ENCODE peak calls at places on chromosomes 6 and 20, in four cellular contexts. One of them, this sample, is unnamed.

GRCh38 chr20:31497838-31498540 is 16.3 kb upstream of the HM13 start:
- DNase-seq in stomach: no peak
- DNase-seq in Peyer's patch: no peak
- DNase-seq in psoas muscle: peak; percentile 70
- DNase-seq in this sample: no peak

GRCh38 chr6:129774697-129775447 is 64.9 kb upstream of the ARHGAP18 start:
- DNase-seq in stomach: peak; percentile 73
- DNase-seq in Peyer's patch: peak; percentile 39
- DNase-seq in psoas muscle: peak; percentile 66
- DNase-seq in this sample: peak; percentile 76

GRCh38 chr6:169042061-169042460 is 211.6 kb downstream of the THBS2 start:
- DNase-seq in stomach: no peak
- DNase-seq in Peyer's patch: no peak
- DNase-seq in psoas muscle: no peak
- DNase-seq in this sample: no peak

GRCh38 chr6:26312501-26313390 is 52.3 kb upstream of the BTN3A2 start:
- DNase-seq in Peyer's patch: peak; percentile 84
- DNase-seq in psoas muscle: peak; percentile 84
- DNase-seq in stomach: peak; percentile 78
- DNase-seq in this sample: peak; percentile 71

GRCh38 chr6:35718911-35719381 is 17.9 kb upstream of the ARMC12 start:
- DNase-seq in psoas muscle: no peak
- DNase-seq in Peyer's patch: no peak
- DNase-seq in stomach: no peak
- DNase-seq in this sample: no peak

GRCh38 chr6:69084746-69085335 is 449.8 kb downstream of the ADGRB3 start:
- DNase-seq in psoas muscle: no peak
- DNase-seq in stomach: no peak
- DNase-seq in Peyer's patch: no peak
- DNase-seq in this sample: no peak

GRCh38 chr6:96015321-96015790 is 418 bp upstream of the FUT9 start:
- DNase-seq in Peyer's patch: no peak
- DNase-seq in stomach: peak; percentile 81
- DNase-seq in psoas muscle: peak; percentile 16
- DNase-seq in this sample: peak; percentile 38

GRCh38 chr6:41503841-41504525 is 42.2 kb upstream of the FOXP4 start:
- DNase-seq in psoas muscle: no peak
- DNase-seq in Peyer's patch: no peak
- DNase-seq in stomach: no peak
- DNase-seq in this sample: no peak

GRCh38 chr20:31559704-31560093 is 45.4 kb upstream of the ID1 start:
- DNase-seq in Peyer's patch: no peak
- DNase-seq in psoas muscle: no peak
- DNase-seq in stomach: no peak
- DNase-seq in this sample: no peak

GRCh38 chr20:23946206-23946605 is 42.4 kb downstream of the GGTLC1 start:
- DNase-seq in stomach: no peak
- DNase-seq in psoas muscle: no peak
- DNase-seq in Peyer's patch: no peak
- DNase-seq in this sample: no peak

GRCh38 chr20:43514062-43514971 is 6.8 kb downstream of the L3MBTL1 start:
- DNase-seq in psoas muscle: peak; percentile 98
- DNase-seq in stomach: peak; percentile 98
- DNase-seq in Peyer's patch: peak; percentile 100
- DNase-seq in this sample: peak; percentile 97

GRCh38 chr6:33740204-33740608 is 6.5 kb downstream of the IP6K3 start:
- DNase-seq in Peyer's patch: no peak
- DNase-seq in stomach: no peak
- DNase-seq in psoas muscle: peak; percentile 93
- DNase-seq in this sample: peak; percentile 93

GRCh38 chr20:48191200-48191599 is 405.9 kb upstream of the SULF2 start:
- DNase-seq in psoas muscle: no peak
- DNase-seq in Peyer's patch: no peak
- DNase-seq in stomach: no peak
- DNase-seq in this sample: no peak

GRCh38 chr20:64143018-64143801 is 21.0 kb upstream of the MYT1 start:
- DNase-seq in psoas muscle: no peak
- DNase-seq in Peyer's patch: no peak
- DNase-seq in stomach: no peak
- DNase-seq in this sample: no peak

GRCh38 chr20:13778827-13779226 is 5.9 kb downstream of the ESF1 start:
- DNase-seq in Peyer's patch: no peak
- DNase-seq in psoas muscle: no peak
- DNase-seq in stomach: no peak
- DNase-seq in this sample: no peak

GRCh38 chr20:63265891-63266515 is 6.6 kb upstream of the ARFGAP1 start:
- DNase-seq in Peyer's patch: no peak
- DNase-seq in stomach: no peak
- DNase-seq in psoas muscle: no peak
- DNase-seq in this sample: no peak

GRCh38 chr6:123393333-123393732 is 243.4 kb downstream of the TRDN start:
- DNase-seq in Peyer's patch: no peak
- DNase-seq in psoas muscle: no peak
- DNase-seq in stomach: no peak
- DNase-seq in this sample: no peak

GRCh38 chr6:165229216-165229615 is 80.2 kb downstream of the C6orf118 start:
- DNase-seq in psoas muscle: no peak
- DNase-seq in stomach: no peak
- DNase-seq in Peyer's patch: no peak
- DNase-seq in this sample: no peak

GRCh38 chr6:88856566-88856965 is 106.9 kb downstream of the RNGTT start:
- DNase-seq in psoas muscle: no peak
- DNase-seq in Peyer's patch: no peak
- DNase-seq in stomach: no peak
- DNase-seq in this sample: no peak

GRCh38 chr20:46022411-46023147 is 6.4 kb upstream of the SLC12A5 start:
- DNase-seq in Peyer's patch: peak; percentile 58
- DNase-seq in stomach: peak; percentile 65
- DNase-seq in psoas muscle: peak; percentile 80
- DNase-seq in this sample: peak; percentile 70

GRCh38 chr6:2951723-2952122 is 19.6 kb downstream of the SERPINB6 start:
- DNase-seq in stomach: peak; percentile 25
- DNase-seq in psoas muscle: no peak
- DNase-seq in Peyer's patch: peak; percentile 17
- DNase-seq in this sample: peak; percentile 57

GRCh38 chr20:24470782-24471582 is 1.6 kb downstream of the SYNDIG1 start:
- DNase-seq in Peyer's patch: no peak
- DNase-seq in stomach: no peak
- DNase-seq in psoas muscle: no peak
- DNase-seq in this sample: no peak

GRCh38 chr6:125797120-125797933 is 6.6 kb downstream of the NCOA7 start:
- DNase-seq in psoas muscle: no peak
- DNase-seq in Peyer's patch: no peak
- DNase-seq in stomach: no peak
- DNase-seq in this sample: no peak

GRCh38 chr6:132084811-132085509 is 133.8 kb upstream of the CCN2 start:
- DNase-seq in psoas muscle: no peak
- DNase-seq in stomach: no peak
- DNase-seq in Peyer's patch: no peak
- DNase-seq in this sample: no peak

GRCh38 chr20:10673176-10673830 is 496 bp downstream of the JAG1 start:
- DNase-seq in Peyer's patch: no peak
- DNase-seq in stomach: peak; percentile 42
- DNase-seq in psoas muscle: peak; percentile 64
- DNase-seq in this sample: peak; percentile 53

GRCh38 chr6:89597988-89598387 is 40.6 kb downstream of the LYRM2 start:
- DNase-seq in Peyer's patch: no peak
- DNase-seq in stomach: no peak
- DNase-seq in psoas muscle: no peak
- DNase-seq in this sample: no peak

GRCh38 chr20:13202553-13202952 is 18.5 kb upstream of the ISM1 start:
- DNase-seq in stomach: no peak
- DNase-seq in Peyer's patch: no peak
- DNase-seq in psoas muscle: no peak
- DNase-seq in this sample: no peak

GRCh38 chr6:164911873-164912580 is 397.4 kb downstream of the C6orf118 start:
- DNase-seq in psoas muscle: no peak
- DNase-seq in Peyer's patch: no peak
- DNase-seq in stomach: no peak
- DNase-seq in this sample: no peak

GRCh38 chr6:155418017-155418749 is 37.5 kb downstream of the NOX3 start:
- DNase-seq in psoas muscle: no peak
- DNase-seq in Peyer's patch: peak; percentile 39
- DNase-seq in stomach: no peak
- DNase-seq in this sample: no peak

GRCh38 chr6:19865178-19865577 is 28.0 kb downstream of the ID4 start:
- DNase-seq in Peyer's patch: no peak
- DNase-seq in stomach: no peak
- DNase-seq in psoas muscle: no peak
- DNase-seq in this sample: no peak

GRCh38 chr6:167720456-167721285 is 106.0 kb upstream of the AFDN start:
- DNase-seq in stomach: no peak
- DNase-seq in psoas muscle: no peak
- DNase-seq in Peyer's patch: no peak
- DNase-seq in this sample: no peak

GRCh38 chr6:154942770-154943169 is 52.3 kb upstream of the TIAM2 start:
- DNase-seq in Peyer's patch: no peak
- DNase-seq in stomach: no peak
- DNase-seq in psoas muscle: no peak
- DNase-seq in this sample: no peak

GRCh38 chr6:701696-702479 is 8.9 kb upstream of the EXOC2 start:
- DNase-seq in stomach: no peak
- DNase-seq in Peyer's patch: no peak
- DNase-seq in psoas muscle: no peak
- DNase-seq in this sample: no peak
- TF ChIP-seq CTCF in stomach: no peak
- TF ChIP-seq CTCF in Peyer's patch: no peak
- TF ChIP-seq CTCF in psoas muscle: no peak
- TF ChIP-seq CTCF in this sample: no peak

GRCh38 chr20:3804781-3805180 is 8.7 kb downstream of the CDC25B start:
- DNase-seq in psoas muscle: peak; percentile 26
- DNase-seq in Peyer's patch: no peak
- DNase-seq in stomach: no peak
- DNase-seq in this sample: no peak
- H3K27ac ChIP-seq in psoas muscle: peak overlapping the region; percentile 86
- H3K27ac ChIP-seq in Peyer's patch: peak overlapping the region; percentile 95
- H3K27ac ChIP-seq in stomach: peak overlapping the region; percentile 87
- H3K27ac ChIP-seq in this sample: no peak overlapping the region

GRCh38 chr6:118894425-118895240 is 681 bp downstream of the ASF1A start:
- DNase-seq in stomach: peak; percentile 65
- DNase-seq in Peyer's patch: peak; percentile 54
- DNase-seq in psoas muscle: peak; percentile 87
- DNase-seq in this sample: peak; percentile 78
- H3K4me1 ChIP-seq in stomach: peaks cover 26% of the 10 kb centered on the region
- H3K4me1 ChIP-seq in Peyer's patch: peaks cover 11% of the 10 kb centered on the region
- H3K4me1 ChIP-seq in psoas muscle: peaks cover 18% of the 10 kb centered on the region
- H3K4me1 ChIP-seq in this sample: no peaks in the 10 kb centered on the region

GRCh38 chr20:50579511-50579910 is 69.3 kb downstream of the PTPN1 start:
- DNase-seq in psoas muscle: no peak
- DNase-seq in stomach: no peak
- DNase-seq in Peyer's patch: no peak
- DNase-seq in this sample: no peak

GRCh38 chr20:50580842-50581544 is 70.8 kb downstream of the PTPN1 start:
- DNase-seq in psoas muscle: no peak
- DNase-seq in Peyer's patch: no peak
- DNase-seq in stomach: no peak
- DNase-seq in this sample: no peak

GRCh38 chr20:50578778-50579165 is 68.6 kb downstream of the PTPN1 start:
- DNase-seq in psoas muscle: no peak
- DNase-seq in Peyer's patch: no peak
- DNase-seq in stomach: no peak
- DNase-seq in this sample: no peak

GRCh38 chr20:50582092-50582491 is 71.9 kb downstream of the PTPN1 start:
- DNase-seq in Peyer's patch: no peak
- DNase-seq in stomach: no peak
- DNase-seq in psoas muscle: no peak
- DNase-seq in this sample: no peak

DNA sequence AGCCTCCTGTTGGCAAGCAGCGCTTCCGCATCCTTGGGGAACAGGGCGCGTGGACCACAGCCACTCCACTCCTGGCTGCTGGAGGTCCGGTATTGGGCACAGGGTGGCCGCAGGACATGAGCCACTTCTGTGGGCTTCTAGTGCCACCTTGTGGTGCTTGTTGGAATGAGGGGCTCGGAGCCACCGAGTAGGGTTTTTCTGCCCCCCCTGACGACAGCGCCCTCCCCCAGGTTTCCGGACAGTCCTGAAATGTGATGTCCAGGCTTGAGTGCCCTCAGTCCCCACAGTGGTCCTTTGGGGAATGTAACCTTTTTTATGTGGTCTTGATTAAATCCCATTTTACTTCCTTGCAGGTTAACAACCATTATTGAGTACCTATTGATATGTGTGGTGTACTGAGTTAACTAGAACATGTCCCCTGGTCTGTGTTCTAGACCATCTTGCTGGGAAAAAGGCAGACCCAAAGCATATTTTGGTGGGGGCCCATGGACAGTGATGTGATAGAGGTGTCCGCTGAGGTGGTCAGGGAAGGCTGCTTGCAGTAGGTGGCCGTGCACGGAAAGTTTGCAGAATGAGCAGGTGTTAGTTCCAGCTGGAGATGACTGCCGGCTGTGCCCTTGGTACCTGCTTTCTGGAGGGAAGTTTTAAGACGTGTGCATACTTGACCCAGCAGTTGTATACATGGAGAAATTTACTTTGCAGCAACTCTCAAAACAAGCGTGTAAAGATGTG is 70.0 kb downstream of the PTPN1 start:
- DNase-seq in stomach: peak; percentile 64
- DNase-seq in psoas muscle: peak; percentile 88
- DNase-seq in Peyer's patch: peak; percentile 60
- DNase-seq in this sample: no peak
- TF ChIP-seq CTCF in stomach: peak; percentile 70
- TF ChIP-seq CTCF in psoas muscle: peak; percentile 85
- TF ChIP-seq CTCF in Peyer's patch: peak; percentile 67
- TF ChIP-seq CTCF in this sample: peak; percentile 83

DNA sequence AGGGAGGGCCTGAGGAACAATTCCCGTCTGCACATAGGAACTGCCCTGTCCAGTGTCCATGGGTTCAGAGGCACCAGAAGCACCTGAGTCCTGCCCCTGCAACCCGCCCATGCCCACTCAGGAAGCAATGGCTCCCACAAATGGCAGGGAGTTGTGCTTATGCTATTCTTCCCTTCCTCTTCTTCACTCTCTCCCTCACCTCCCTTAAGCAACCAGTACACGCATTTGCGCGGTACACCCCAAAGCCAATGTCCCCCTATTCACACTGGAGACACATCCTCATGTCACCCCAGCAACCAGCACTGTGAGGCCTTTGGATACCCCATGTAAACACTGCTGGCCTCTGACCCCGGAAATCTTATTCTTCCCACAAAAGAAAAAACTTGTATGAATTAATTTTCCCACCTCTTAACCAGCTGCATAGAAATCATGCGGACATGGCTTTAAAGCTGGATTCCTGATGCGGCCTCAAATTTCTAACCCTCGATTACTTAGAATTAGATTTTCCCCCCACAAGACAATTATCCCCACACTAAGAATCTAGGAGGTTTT is 30.9 kb downstream of the FYN start:
- DNase-seq in stomach: no peak
- DNase-seq in psoas muscle: no peak
- DNase-seq in Peyer's patch: no peak
- DNase-seq in this sample: no peak
- H3K27ac ChIP-seq in stomach: peak overlapping the region; percentile 34
- H3K27ac ChIP-seq in psoas muscle: no peak overlapping the region
- H3K27ac ChIP-seq in Peyer's patch: no peak overlapping the region
- H3K27ac ChIP-seq in this sample: no peak overlapping the region

GRCh38 chr6:17865243-17865642 is 122.2 kb downstream of the KIF13A start:
- DNase-seq in Peyer's patch: no peak
- DNase-seq in stomach: no peak
- DNase-seq in psoas muscle: no peak
- DNase-seq in this sample: no peak
- H3K4me1 ChIP-seq in Peyer's patch: no peaks in the 10 kb centered on the region
- H3K4me1 ChIP-seq in stomach: peaks cover 12% of the 10 kb centered on the region
- H3K4me1 ChIP-seq in psoas muscle: peaks cover 58% of the 10 kb centered on the region
- H3K4me1 ChIP-seq in this sample: no peaks in the 10 kb centered on the region

GRCh38 chr6:116096979-116097816 is 3.5 kb upstream of the NT5DC1 start:
- DNase-seq in Peyer's patch: no peak
- DNase-seq in psoas muscle: no peak
- DNase-seq in stomach: no peak
- DNase-seq in this sample: no peak
- TF ChIP-seq CTCF in Peyer's patch: no peak
- TF ChIP-seq CTCF in psoas muscle: peak; percentile 54
- TF ChIP-seq CTCF in stomach: peak; percentile 24
- TF ChIP-seq CTCF in this sample: peak; percentile 70

This sample was measured in right lobe of liver.